ENCODE peak calls at places on chromosomes 11 and 22, in eight cellular contexts. One of them, this sample, is unnamed.

GRCh38 chr22:46976598-46976997 is 214.1 kb downstream of the TBC1D22A start:
- DNase-seq in SW 1271: no peak
- DNase-seq in psoas muscle: no peak
- DNase-seq in KG1: no peak
- DNase-seq in midbrain: no peak
- DNase-seq in thoracic aorta: no peak
- DNase-seq in activated effector memory CD4-positive, alpha-beta T cell treated with Interleukin-2 at 50 U/mL for 16 hours: no peak
- DNase-seq in T-helper 2 cell: no peak
- DNase-seq in this sample: no peak

GRCh38 chr11:45450189-45450588 is 164.0 kb upstream of the SYT13 start:
- DNase-seq in SW 1271: no peak
- DNase-seq in psoas muscle: no peak
- DNase-seq in KG1: no peak
- DNase-seq in midbrain: no peak
- DNase-seq in thoracic aorta: no peak
- DNase-seq in activated effector memory CD4-positive, alpha-beta T cell treated with Interleukin-2 at 50 U/mL for 16 hours: no peak
- DNase-seq in T-helper 2 cell: no peak
- DNase-seq in this sample: no peak

GRCh38 chr22:38218661-38219331 is 17.0 kb downstream of the MAFF start:
- DNase-seq in SW 1271: peak; percentile 50
- DNase-seq in psoas muscle: peak; percentile 81
- DNase-seq in KG1: no peak
- DNase-seq in midbrain: no peak
- DNase-seq in thoracic aorta: peak; percentile 43
- DNase-seq in activated effector memory CD4-positive, alpha-beta T cell treated with Interleukin-2 at 50 U/mL for 16 hours: no peak
- DNase-seq in T-helper 2 cell: peak; percentile 32
- DNase-seq in this sample: peak; percentile 95

GRCh38 chr11:110026823-110027626 is 66.2 kb upstream of the ZC3H12C start:
- DNase-seq in SW 1271: no peak
- DNase-seq in psoas muscle: no peak
- DNase-seq in KG1: peak; percentile 23
- DNase-seq in midbrain: peak; percentile 67
- DNase-seq in thoracic aorta: no peak
- DNase-seq in activated effector memory CD4-positive, alpha-beta T cell treated with Interleukin-2 at 50 U/mL for 16 hours: no peak
- DNase-seq in T-helper 2 cell: no peak
- DNase-seq in this sample: no peak

GRCh38 chr11:62879554-62879953 is 1.1 kb upstream of the SLC3A2 start:
- DNase-seq in SW 1271: no peak
- DNase-seq in psoas muscle: peak; percentile 27
- DNase-seq in KG1: no peak
- DNase-seq in midbrain: peak; percentile 59
- DNase-seq in thoracic aorta: no peak
- DNase-seq in activated effector memory CD4-positive, alpha-beta T cell treated with Interleukin-2 at 50 U/mL for 16 hours: no peak
- DNase-seq in T-helper 2 cell: no peak
- DNase-seq in this sample: peak; percentile 74

GRCh38 chr11:101686514-101686913 is 102.7 kb upstream of the TRPC6 start:
- DNase-seq in SW 1271: no peak
- DNase-seq in psoas muscle: no peak
- DNase-seq in KG1: no peak
- DNase-seq in midbrain: no peak
- DNase-seq in thoracic aorta: no peak
- DNase-seq in activated effector memory CD4-positive, alpha-beta T cell treated with Interleukin-2 at 50 U/mL for 16 hours: no peak
- DNase-seq in T-helper 2 cell: no peak
- DNase-seq in this sample: no peak

GRCh38 chr11:45089845-45090499 is 56.5 kb upstream of the PRDM11 start:
- DNase-seq in SW 1271: no peak
- DNase-seq in psoas muscle: no peak
- DNase-seq in KG1: no peak
- DNase-seq in midbrain: no peak
- DNase-seq in thoracic aorta: no peak
- DNase-seq in activated effector memory CD4-positive, alpha-beta T cell treated with Interleukin-2 at 50 U/mL for 16 hours: no peak
- DNase-seq in T-helper 2 cell: no peak
- DNase-seq in this sample: peak; percentile 80

GRCh38 chr11:70731670-70732492 is 333.6 kb downstream of the CTTN start:
- DNase-seq in SW 1271: no peak
- DNase-seq in psoas muscle: no peak
- DNase-seq in KG1: no peak
- DNase-seq in midbrain: no peak
- DNase-seq in thoracic aorta: no peak
- DNase-seq in activated effector memory CD4-positive, alpha-beta T cell treated with Interleukin-2 at 50 U/mL for 16 hours: no peak
- DNase-seq in T-helper 2 cell: no peak
- DNase-seq in this sample: no peak

GRCh38 chr22:42688914-42689275 is 31.8 kb downstream of the A4GALT start:
- DNase-seq in SW 1271: no peak
- DNase-seq in psoas muscle: no peak
- DNase-seq in KG1: no peak
- DNase-seq in midbrain: no peak
- DNase-seq in thoracic aorta: no peak
- DNase-seq in activated effector memory CD4-positive, alpha-beta T cell treated with Interleukin-2 at 50 U/mL for 16 hours: no peak
- DNase-seq in T-helper 2 cell: no peak
- DNase-seq in this sample: no peak

GRCh38 chr22:37533995-37534394 is 14.8 kb upstream of the CARD10 start:
- DNase-seq in SW 1271: no peak
- DNase-seq in psoas muscle: no peak
- DNase-seq in KG1: no peak
- DNase-seq in midbrain: no peak
- DNase-seq in thoracic aorta: no peak
- DNase-seq in activated effector memory CD4-positive, alpha-beta T cell treated with Interleukin-2 at 50 U/mL for 16 hours: no peak
- DNase-seq in T-helper 2 cell: no peak
- DNase-seq in this sample: no peak

GRCh38 chr11:61480936-61481335 is 27.6 kb upstream of the LRRC10B start:
- DNase-seq in SW 1271: no peak
- DNase-seq in psoas muscle: no peak
- DNase-seq in KG1: no peak
- DNase-seq in midbrain: no peak
- DNase-seq in thoracic aorta: no peak
- DNase-seq in activated effector memory CD4-positive, alpha-beta T cell treated with Interleukin-2 at 50 U/mL for 16 hours: no peak
- DNase-seq in T-helper 2 cell: no peak
- DNase-seq in this sample: no peak

GRCh38 chr11:63884191-63884590 is 32.8 kb downstream of the RCOR2 start:
- DNase-seq in SW 1271: no peak
- DNase-seq in psoas muscle: no peak
- DNase-seq in KG1: no peak
- DNase-seq in midbrain: no peak
- DNase-seq in thoracic aorta: no peak
- DNase-seq in activated effector memory CD4-positive, alpha-beta T cell treated with Interleukin-2 at 50 U/mL for 16 hours: no peak
- DNase-seq in T-helper 2 cell: no peak
- DNase-seq in this sample: no peak

GRCh38 chr11:706439-706956 is 467 bp downstream of the EPS8L2 start:
- DNase-seq in SW 1271: no peak
- DNase-seq in psoas muscle: peak; percentile 63
- DNase-seq in KG1: no peak
- DNase-seq in midbrain: no peak
- DNase-seq in thoracic aorta: no peak
- DNase-seq in activated effector memory CD4-positive, alpha-beta T cell treated with Interleukin-2 at 50 U/mL for 16 hours: no peak
- DNase-seq in T-helper 2 cell: no peak
- DNase-seq in this sample: no peak

GRCh38 chr11:61134801-61135257 is 26.4 kb downstream of the VPS37C start:
- DNase-seq in SW 1271: no peak
- DNase-seq in psoas muscle: peak; percentile 45
- DNase-seq in KG1: no peak
- DNase-seq in midbrain: no peak
- DNase-seq in thoracic aorta: no peak
- DNase-seq in activated effector memory CD4-positive, alpha-beta T cell treated with Interleukin-2 at 50 U/mL for 16 hours: no peak
- DNase-seq in T-helper 2 cell: no peak
- DNase-seq in this sample: no peak

This sample was measured in lower leg skin.